ENCODE peak calls at places on chromosomes 4 and X, in four cellular contexts. D is transverse colon, G is left ventricle myocardium inferior, X is Peyer's patch. U is an unnamed sample.

GRCh38 chrX:16827225-16827624 is 41.0 kb downstream of the TXLNG start:
- DNase-seq in D (no peak), G (no peak), X (no peak), U (peak)

GRCh38 chrX:2539586-2539985 is 38.8 kb upstream of the DHRSX start:
- DNase-seq in D (no peak), G (no peak), X (no peak), U (no peak)

GRCh38 chr4:721261-722171 is 15.9 kb downstream of the PCGF3 start:
- DNase-seq in D (peak), G (no peak), X (no peak), U (peak)

GRCh38 chr4:118557298-118557851 is 127.8 kb upstream of the METTL14 start:
- DNase-seq in D (no peak), G (no peak), X (no peak), U (peak)

GRCh38 chrX:1592863-1593201 is 1.4 kb downstream of the AKAP17A start:
- DNase-seq in D (no peak), G (no peak), X (no peak), U (no peak)

GRCh38 chrX:154735695-154736393 is 15.0 kb downstream of the GAB3 start:
- DNase-seq in D (peak), G (peak), X (no peak), U (peak)

GRCh38 chrX:150548684-150549083 is 19.7 kb upstream of the MTM1 start:
- DNase-seq in D (no peak), G (no peak), X (no peak), U (peak)

GRCh38 chr4:84691170-84691691 is 108.3 kb downstream of the CDS1 start:
- DNase-seq in D (no peak), G (no peak), X (no peak), U (peak)

GRCh38 chr4:90349632-90350031 is 222.4 kb downstream of the CCSER1 start:
- DNase-seq in D (no peak), G (no peak), X (no peak), U (no peak)

GRCh38 chr4:1488831-1489638 is 82.8 kb upstream of the NKX1-1 start:
- DNase-seq in D (no peak), G (no peak), X (no peak), U (no peak)

GRCh38 chr4:40831462-40831861 is 81.7 kb downstream of the NSUN7 start:
- DNase-seq in D (no peak), G (no peak), X (no peak), U (no peak)

GRCh38 chr4:158810487-158811215 is 41.8 kb downstream of the FNIP2 start:
- DNase-seq in D (peak), G (peak), X (no peak), U (peak)

GRCh38 chrX:149950681-149951080 is 12.4 kb upstream of the EOLA2 start:
- DNase-seq in D (no peak), G (no peak), X (no peak), U (peak)

GRCh38 chr4:139301821-139302611 is at the start of gene NDUFC1:
- DNase-seq in D (peak), G (peak), X (peak), U (peak)

GRCh38 chr4:6561173-6561516 is 13.8 kb upstream of the MAN2B2 start:
- DNase-seq in D (no peak), G (no peak), X (no peak), U (no peak)

GRCh38 chrX:48558270-48558669 is 16.0 kb upstream of the RBM3 start:
- DNase-seq in D (no peak), G (no peak), X (no peak), U (peak)

GRCh38 chr4:184330008-184330400 is 112.3 kb upstream of the ENPP6 start:
- DNase-seq in D (peak), G (peak), X (peak), U (no peak)

GRCh38 chr4:109429545-109429944 is 4.1 kb upstream of the SEC24B start:
- DNase-seq in D (no peak), G (no peak), X (no peak), U (peak)

GRCh38 chrX:71935542-71935941 is 24.9 kb downstream of the NHSL2 start:
- DNase-seq in D (no peak), G (no peak), X (no peak), U (no peak)

GRCh38 chrX:19017271-19017670 is 33.4 kb upstream of the PHKA2 start:
- DNase-seq in D (no peak), G (no peak), X (no peak), U (peak)

GRCh38 chrX:150362599-150363481 is at the start of gene MAMLD1:
- DNase-seq in D (peak), G (peak), X (peak), U (peak)

GRCh38 chr4:212438-213174 is 88.3 kb downstream of the ZNF718 start:
- DNase-seq in D (peak), G (peak), X (no peak), U (peak)

GRCh38 chr4:102761478-102761790 is 666 bp upstream of the MANBA start:
- DNase-seq in D (peak), G (no peak), X (no peak), U (peak)

GRCh38 chrX:2898861-2899512 is 30.2 kb downstream of the ARSD start:
- DNase-seq in D (peak), G (no peak), X (no peak), U (no peak)

GRCh38 chrX:148574247-148574973 is 74.0 kb downstream of the AFF2 start:
- DNase-seq in D (no peak), G (no peak), X (no peak), U (no peak)

GRCh38 chr4:53777244-53777984 is 186.1 kb upstream of the LNX1 start:
- DNase-seq in D (no peak), G (no peak), X (no peak), U (peak)

GRCh38 chrX:70166601-70167590 is 10.4 kb upstream of the DGAT2L6 start:
- DNase-seq in D (no peak), G (no peak), X (no peak), U (peak)

GRCh38 chr4:24394041-24394440 is 190.3 kb downstream of the DHX15 start:
- DNase-seq in D (no peak), G (no peak), X (no peak), U (no peak)

GRCh38 chr4:4358093-4358840 is 28.6 kb upstream of the NSG1 start:
- DNase-seq in D (no peak), G (no peak), X (no peak), U (no peak)

GRCh38 chr4:154738426-154738825 is 5.4 kb upstream of the LRAT start:
- DNase-seq in D (no peak), G (no peak), X (no peak), U (peak)

GRCh38 chrX:20517565-20517964 is 250.9 kb upstream of the RPS6KA3 start:
- DNase-seq in D (no peak), G (no peak), X (no peak), U (no peak)

GRCh38 chr4:55561884-55562283 is 15.2 kb upstream of the CLOCK start:
- DNase-seq in D (no peak), G (no peak), X (no peak), U (no peak)

GRCh38 chr4:151567056-151567455 is 158.1 kb downstream of the FHIP1A start:
- DNase-seq in D (no peak), G (no peak), X (no peak), U (no peak)

GRCh38 chr4:106365613-106366012 is 3.0 kb downstream of the GIMD1 start:
- DNase-seq in D (no peak), G (no peak), X (no peak), U (peak)

GRCh38 chr4:182215171-182215570 is 28.0 kb upstream of the TENM3 start:
- DNase-seq in D (no peak), G (no peak), X (no peak), U (no peak)

GRCh38 chr4:182213024-182213423 is 30.2 kb upstream of the TENM3 start:
- DNase-seq in D (no peak), G (no peak), X (no peak), U (no peak)

GRCh38 chr4:182216005-182216404 is 27.2 kb upstream of the TENM3 start:
- DNase-seq in D (no peak), G (no peak), X (no peak), U (no peak)

GRCh38 chr4:182208651-182209050 is 34.6 kb upstream of the TENM3 start:
- DNase-seq in D (no peak), G (no peak), X (no peak), U (no peak)

DNA sequence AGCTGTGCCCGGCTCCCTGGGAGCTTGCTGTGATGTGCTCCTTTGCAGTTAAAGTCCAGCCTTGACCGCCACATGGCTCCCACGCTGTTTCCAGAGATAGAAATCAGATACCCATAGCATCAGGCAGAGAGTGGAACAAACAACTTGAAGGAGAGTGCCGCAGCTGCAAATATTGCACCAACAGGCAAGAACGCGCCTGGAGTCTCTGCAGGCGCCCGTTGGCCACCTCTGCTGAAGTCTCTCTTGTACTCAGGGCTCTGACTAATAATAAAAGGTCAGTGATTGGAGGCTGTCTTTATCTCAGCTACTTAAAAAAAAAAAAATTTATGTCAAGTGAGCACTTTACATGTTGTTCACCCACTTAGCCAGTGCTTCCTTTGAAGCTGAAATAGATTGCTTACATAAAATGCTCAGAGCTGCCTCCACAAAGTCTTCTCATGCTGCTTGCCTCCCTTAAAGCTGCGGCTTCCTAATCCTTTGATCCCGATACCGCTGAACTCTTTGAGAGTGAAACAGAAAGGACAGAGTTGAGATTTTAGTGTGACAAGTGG is 30.9 kb upstream of the TENM3 start:
- DNase-seq in D (no peak), G (no peak), X (no peak), U (no peak)
- H3K4me3 ChIP-seq in D (no peak), G (no peak), X (no peak), U (no peak)

GRCh38 chr4:95124906-95125504 is 367.2 kb downstream of the BMPR1B start:
- DNase-seq in D (no peak), G (no peak), X (no peak), U (peak)

GRCh38 chr4:95129708-95130343 is 372.1 kb downstream of the BMPR1B start:
- DNase-seq in D (no peak), G (no peak), X (no peak), U (peak)

GRCh38 chr4:95129036-95129435 is 371.3 kb downstream of the BMPR1B start:
- DNase-seq in D (no peak), G (no peak), X (no peak), U (peak)
- TF ChIP-seq CTCF in D (no peak), G (no peak), X (no peak), U (no peak)

DNA sequence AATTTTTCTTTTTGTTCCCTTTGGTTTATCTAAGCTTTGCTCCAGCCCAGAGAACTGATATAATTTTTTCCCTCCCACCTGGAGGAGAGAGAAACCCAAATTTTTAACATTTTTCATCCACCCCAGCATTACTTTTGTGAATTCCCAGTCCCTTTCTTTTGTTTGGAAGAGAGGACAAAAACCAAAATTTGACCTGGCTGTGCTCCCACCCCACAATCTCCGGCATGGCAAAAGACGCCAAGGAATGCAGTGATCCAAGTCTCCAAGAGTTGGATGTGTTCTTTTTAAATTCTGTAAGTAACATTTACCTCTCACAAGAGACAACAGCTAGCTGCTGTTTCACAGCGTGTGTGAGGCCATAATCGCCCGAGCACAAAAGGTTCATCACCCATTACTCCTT is 25.2 kb upstream of the FAM156A start:
- DNase-seq in D (no peak), G (no peak), X (no peak), U (peak)
- H3K4me3 ChIP-seq in D (no peak), G (peak), X (no peak), U (peak)

GRCh38 chr4:62408467-62408866 is 1208.3 kb downstream of the ADGRL3 start:
- DNase-seq in D (no peak), G (no peak), X (no peak), U (peak)
- TF ChIP-seq CTCF in D (no peak), G (peak), X (no peak), U (peak)

GRCh38 chr4:163195247-163195765 is 28.6 kb upstream of the NAF1 start:
- DNase-seq in D (no peak), G (no peak), X (no peak), U (no peak)

GRCh38 chr4:163191999-163192398 is 25.3 kb upstream of the NAF1 start:
- DNase-seq in D (no peak), G (no peak), X (no peak), U (peak)

GRCh38 chr4:163196904-163197505 is 30.3 kb upstream of the NAF1 start:
- DNase-seq in D (no peak), G (no peak), X (no peak), U (no peak)

GRCh38 chr4:163193717-163194116 is 27.0 kb upstream of the NAF1 start:
- DNase-seq in D (no peak), G (no peak), X (no peak), U (no peak)

DNA sequence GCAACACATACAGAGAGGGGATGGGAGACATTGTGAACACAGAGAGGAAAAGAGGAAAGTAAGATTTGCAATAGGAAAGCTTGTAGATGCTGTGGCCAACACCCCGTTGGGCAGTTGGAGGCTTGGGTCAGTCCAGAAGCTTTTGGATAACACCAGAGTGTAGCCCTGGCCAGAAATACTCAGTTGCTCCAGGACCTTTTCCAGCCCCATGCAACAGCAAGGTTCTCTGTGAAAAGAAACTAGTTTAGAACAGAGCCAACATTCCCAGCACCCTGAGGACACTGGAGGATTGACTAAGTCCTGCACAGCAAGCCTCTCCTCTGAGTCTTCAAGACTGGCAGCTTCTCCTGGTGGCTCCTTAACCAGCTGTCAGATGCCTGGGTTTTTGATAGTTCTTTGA is 27.9 kb upstream of the NAF1 start:
- DNase-seq in D (no peak), G (no peak), X (no peak), U (no peak)
- H3K4me3 ChIP-seq in D (no peak), G (no peak), X (no peak), U (no peak)

DNA sequence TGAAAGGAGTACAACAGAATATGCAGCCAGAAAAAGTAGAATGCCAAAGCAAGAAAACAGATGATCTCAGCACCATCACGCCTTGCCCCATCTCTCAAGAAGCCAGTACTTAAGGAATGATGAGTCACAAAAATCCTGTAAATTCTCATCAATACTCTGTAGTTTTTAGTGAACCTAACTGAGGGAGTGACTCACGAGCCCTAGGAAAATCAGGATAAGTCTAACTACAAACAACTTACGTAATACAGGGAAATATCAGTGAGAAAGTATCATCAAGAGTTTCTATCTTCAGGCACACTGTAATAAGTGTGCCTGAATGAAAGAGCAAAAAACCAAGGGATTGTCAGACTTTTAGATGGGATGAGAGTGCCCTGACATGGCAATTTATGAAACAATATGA is 644.4 kb downstream of the STPG2 start:
- DNase-seq in D (no peak), G (no peak), X (no peak), U (peak)
- TF ChIP-seq CTCF in D (no peak), G (no peak), X (no peak), U (no peak)

GRCh38 chrX:145552643-145553042 is 265.0 kb upstream of the SLITRK2 start:
- DNase-seq in D (no peak), G (no peak), X (no peak), U (no peak)

DNA sequence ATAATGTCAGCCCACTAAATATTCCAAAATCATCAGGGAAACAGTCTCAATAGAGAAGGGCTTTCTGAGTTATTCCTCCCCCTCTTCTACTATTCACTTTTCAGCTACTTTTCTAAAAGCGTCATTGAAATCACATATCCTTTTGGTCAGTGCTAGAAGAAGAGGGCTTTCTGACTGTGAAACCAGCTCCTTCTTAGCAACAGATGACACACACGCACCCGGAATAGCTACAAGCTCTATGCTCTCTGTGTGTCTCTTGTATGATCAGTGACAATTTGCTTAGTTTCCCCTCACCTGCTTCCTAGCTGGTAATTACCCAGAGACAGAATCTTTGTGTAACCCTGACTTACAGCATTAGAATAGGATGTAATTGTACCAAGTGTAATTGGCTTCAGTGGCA is 268.2 kb upstream of the SLITRK2 start:
- DNase-seq in D (no peak), G (no peak), X (no peak), U (no peak)
- H3K4me3 ChIP-seq in D (no peak), G (no peak), X (no peak), U (no peak)

GRCh38 chr4:73902038-73902637 is 32.9 kb downstream of the CXCL1 start:
- DNase-seq in D (no peak), G (no peak), X (no peak), U (no peak)
- TF ChIP-seq CTCF in D (no peak), G (no peak), X (no peak), U (no peak)